ENCODE peak calls at places on chromosomes 7 and 10, in nine cellular contexts. One of them, this sample, is unnamed.

GRCh38 chr10:70324951-70325781 is 41.4 kb upstream of the NPFFR1 start:
- DNase-seq in NCI-H1092 treated with DMSO at 0.1 percent for 48 hours: no peak
- DNase-seq in stimulated activated effector memory CD8-positive, alpha-beta T cell treated with anti-CD3 and anti-CD28 coated beads, Interleukin-12 subunit alpha, Interleukin-12 subunit beta, amount 100 ng/mL, for 72 hours: no peak
- DNase-seq in HCEC 1CT: no peak
- DNase-seq in activated T-cell treated with anti-CD3 and anti-CD28 coated beads, Interleukin-2, amount 50 U/mL, for 72 hours: no peak
- DNase-seq in HL-60: no peak
- DNase-seq in activated effector memory CD4-positive, alpha-beta T cell treated with anti-CD3 and anti-CD28 coated beads, Interleukin-2, amount 50 U/mL, for 16 hours: no peak
- DNase-seq in C1 segment of cervical spinal cord: no peak
- DNase-seq in hepatocyte: no peak
- DNase-seq in this sample: no peak

GRCh38 chr10:69895759-69896158 is 94.1 kb downstream of the COL13A1 start:
- DNase-seq in activated effector memory CD4-positive, alpha-beta T cell treated with anti-CD3 and anti-CD28 coated beads, Interleukin-2, amount 50 U/mL, for 16 hours: no peak
- DNase-seq in HCEC 1CT: peak; percentile 31
- DNase-seq in hepatocyte: no peak
- DNase-seq in C1 segment of cervical spinal cord: no peak
- DNase-seq in stimulated activated effector memory CD8-positive, alpha-beta T cell treated with anti-CD3 and anti-CD28 coated beads, Interleukin-12 subunit alpha, Interleukin-12 subunit beta, amount 100 ng/mL, for 72 hours: no peak
- DNase-seq in NCI-H1092 treated with DMSO at 0.1 percent for 48 hours: no peak
- DNase-seq in activated T-cell treated with anti-CD3 and anti-CD28 coated beads, Interleukin-2, amount 50 U/mL, for 72 hours: no peak
- DNase-seq in HL-60: no peak
- DNase-seq in this sample: no peak

GRCh38 chr7:134690016-134690415 is 43.4 kb downstream of the BPGM start:
- DNase-seq in hepatocyte: peak; percentile 72
- DNase-seq in activated T-cell treated with anti-CD3 and anti-CD28 coated beads, Interleukin-2, amount 50 U/mL, for 72 hours: no peak
- DNase-seq in NCI-H1092 treated with DMSO at 0.1 percent for 48 hours: no peak
- DNase-seq in C1 segment of cervical spinal cord: no peak
- DNase-seq in HL-60: no peak
- DNase-seq in activated effector memory CD4-positive, alpha-beta T cell treated with anti-CD3 and anti-CD28 coated beads, Interleukin-2, amount 50 U/mL, for 16 hours: no peak
- DNase-seq in stimulated activated effector memory CD8-positive, alpha-beta T cell treated with anti-CD3 and anti-CD28 coated beads, Interleukin-12 subunit alpha, Interleukin-12 subunit beta, amount 100 ng/mL, for 72 hours: no peak
- DNase-seq in HCEC 1CT: peak; percentile 48
- DNase-seq in this sample: peak; percentile 1

GRCh38 chr7:40848541-40849221 is 713.9 kb downstream of the SUGCT start:
- DNase-seq in C1 segment of cervical spinal cord: no peak
- DNase-seq in activated T-cell treated with anti-CD3 and anti-CD28 coated beads, Interleukin-2, amount 50 U/mL, for 72 hours: no peak
- DNase-seq in hepatocyte: no peak
- DNase-seq in activated effector memory CD4-positive, alpha-beta T cell treated with anti-CD3 and anti-CD28 coated beads, Interleukin-2, amount 50 U/mL, for 16 hours: no peak
- DNase-seq in stimulated activated effector memory CD8-positive, alpha-beta T cell treated with anti-CD3 and anti-CD28 coated beads, Interleukin-12 subunit alpha, Interleukin-12 subunit beta, amount 100 ng/mL, for 72 hours: no peak
- DNase-seq in HCEC 1CT: no peak
- DNase-seq in HL-60: no peak
- DNase-seq in NCI-H1092 treated with DMSO at 0.1 percent for 48 hours: no peak
- DNase-seq in this sample: no peak

GRCh38 chr7:127791790-127792189 is 139.8 kb downstream of the SND1 start:
- DNase-seq in HCEC 1CT: peak; percentile 81
- DNase-seq in stimulated activated effector memory CD8-positive, alpha-beta T cell treated with anti-CD3 and anti-CD28 coated beads, Interleukin-12 subunit alpha, Interleukin-12 subunit beta, amount 100 ng/mL, for 72 hours: no peak
- DNase-seq in C1 segment of cervical spinal cord: no peak
- DNase-seq in activated T-cell treated with anti-CD3 and anti-CD28 coated beads, Interleukin-2, amount 50 U/mL, for 72 hours: no peak
- DNase-seq in activated effector memory CD4-positive, alpha-beta T cell treated with anti-CD3 and anti-CD28 coated beads, Interleukin-2, amount 50 U/mL, for 16 hours: no peak
- DNase-seq in NCI-H1092 treated with DMSO at 0.1 percent for 48 hours: no peak
- DNase-seq in HL-60: no peak
- DNase-seq in hepatocyte: no peak
- DNase-seq in this sample: no peak

GRCh38 chr7:121544726-121545125 is 148.6 kb upstream of the FAM3C start:
- DNase-seq in NCI-H1092 treated with DMSO at 0.1 percent for 48 hours: no peak
- DNase-seq in stimulated activated effector memory CD8-positive, alpha-beta T cell treated with anti-CD3 and anti-CD28 coated beads, Interleukin-12 subunit alpha, Interleukin-12 subunit beta, amount 100 ng/mL, for 72 hours: no peak
- DNase-seq in activated T-cell treated with anti-CD3 and anti-CD28 coated beads, Interleukin-2, amount 50 U/mL, for 72 hours: peak; percentile 41
- DNase-seq in C1 segment of cervical spinal cord: no peak
- DNase-seq in HCEC 1CT: peak; percentile 97
- DNase-seq in HL-60: no peak
- DNase-seq in hepatocyte: peak; percentile 28
- DNase-seq in activated effector memory CD4-positive, alpha-beta T cell treated with anti-CD3 and anti-CD28 coated beads, Interleukin-2, amount 50 U/mL, for 16 hours: no peak
- DNase-seq in this sample: no peak

GRCh38 chr7:27157717-27158431 is 1.4 kb upstream of the HOXA7 start:
- DNase-seq in hepatocyte: no peak
- DNase-seq in HL-60: no peak
- DNase-seq in C1 segment of cervical spinal cord: no peak
- DNase-seq in activated T-cell treated with anti-CD3 and anti-CD28 coated beads, Interleukin-2, amount 50 U/mL, for 72 hours: no peak
- DNase-seq in activated effector memory CD4-positive, alpha-beta T cell treated with anti-CD3 and anti-CD28 coated beads, Interleukin-2, amount 50 U/mL, for 16 hours: peak; percentile 41
- DNase-seq in stimulated activated effector memory CD8-positive, alpha-beta T cell treated with anti-CD3 and anti-CD28 coated beads, Interleukin-12 subunit alpha, Interleukin-12 subunit beta, amount 100 ng/mL, for 72 hours: no peak
- DNase-seq in NCI-H1092 treated with DMSO at 0.1 percent for 48 hours: no peak
- DNase-seq in HCEC 1CT: no peak
- DNase-seq in this sample: no peak

GRCh38 chr7:149620961-149621360 is 123.4 kb upstream of the ZNF746 start:
- DNase-seq in hepatocyte: no peak
- DNase-seq in NCI-H1092 treated with DMSO at 0.1 percent for 48 hours: no peak
- DNase-seq in HCEC 1CT: no peak
- DNase-seq in activated effector memory CD4-positive, alpha-beta T cell treated with anti-CD3 and anti-CD28 coated beads, Interleukin-2, amount 50 U/mL, for 16 hours: peak; percentile 83
- DNase-seq in activated T-cell treated with anti-CD3 and anti-CD28 coated beads, Interleukin-2, amount 50 U/mL, for 72 hours: peak; percentile 88
- DNase-seq in C1 segment of cervical spinal cord: no peak
- DNase-seq in HL-60: no peak
- DNase-seq in stimulated activated effector memory CD8-positive, alpha-beta T cell treated with anti-CD3 and anti-CD28 coated beads, Interleukin-12 subunit alpha, Interleukin-12 subunit beta, amount 100 ng/mL, for 72 hours: peak; percentile 52
- DNase-seq in this sample: no peak

GRCh38 chr10:33252324-33252723 is 82.1 kb downstream of the NRP1 start:
- DNase-seq in activated effector memory CD4-positive, alpha-beta T cell treated with anti-CD3 and anti-CD28 coated beads, Interleukin-2, amount 50 U/mL, for 16 hours: no peak
- DNase-seq in activated T-cell treated with anti-CD3 and anti-CD28 coated beads, Interleukin-2, amount 50 U/mL, for 72 hours: peak; percentile 10
- DNase-seq in HCEC 1CT: no peak
- DNase-seq in C1 segment of cervical spinal cord: no peak
- DNase-seq in NCI-H1092 treated with DMSO at 0.1 percent for 48 hours: no peak
- DNase-seq in HL-60: no peak
- DNase-seq in stimulated activated effector memory CD8-positive, alpha-beta T cell treated with anti-CD3 and anti-CD28 coated beads, Interleukin-12 subunit alpha, Interleukin-12 subunit beta, amount 100 ng/mL, for 72 hours: no peak
- DNase-seq in hepatocyte: no peak
- DNase-seq in this sample: no peak

This sample was measured in NCI-H446 treated with DMSO at 0.1 percent for 48 hours.